ENCODE peak calls at places on chromosome 18, in seven cellular contexts. N is EL, Y is A549, F is MCF 10A, P is cardiac fibroblast, R is Kasumi-1, U is coronary artery. M is an unnamed sample.

GRCh38 chr18:60935046-60935445 is 398.2 kb upstream of the CDH20 start:
- DNase-seq in R (no peak), N (no peak), P (no peak), U (no peak), Y (no peak), F (no peak), M (no peak)

GRCh38 chr18:58870130-58870529 is 5.5 kb downstream of the ZNF532 start:
- DNase-seq in Y (no peak), R (no peak), F (no peak), P (peak), U (no peak), N (peak), M (no peak)

GRCh38 chr18:78074400-78075020 is 824.9 kb downstream of the GALR1 start:
- DNase-seq in Y (no peak), P (no peak), R (no peak), N (no peak), U (no peak), F (no peak), M (peak)

GRCh38 chr18:39675358-39675757 is 2109.8 kb upstream of the CELF4 start:
- DNase-seq in U (no peak), Y (no peak), P (peak), N (peak), R (no peak), F (peak), M (no peak)

GRCh38 chr18:22813648-22814328 is 119.3 kb upstream of the RBBP8 start:
- DNase-seq in P (peak), Y (peak), N (peak), R (peak), U (no peak), F (peak), M (peak)

GRCh38 chr18:595571-595970 is 1.2 kb upstream of the CLUL1 start:
- DNase-seq in N (no peak), U (no peak), Y (no peak), P (no peak), R (no peak), F (no peak), M (no peak)

GRCh38 chr18:32326450-32327309 is 136.8 kb downstream of the MEP1B start:
- DNase-seq in U (no peak), N (no peak), P (peak), F (no peak), Y (no peak), R (no peak), M (peak)

GRCh38 chr18:23232331-23232730 is 97.0 kb downstream of the CABLES1 start:
- DNase-seq in N (no peak), P (no peak), U (no peak), F (no peak), Y (no peak), R (no peak), M (no peak)

GRCh38 chr18:70421471-70421870 is 132.6 kb downstream of the SOCS6 start:
- DNase-seq in U (no peak), F (peak), P (no peak), N (peak), Y (no peak), R (no peak), M (no peak)

GRCh38 chr18:57438669-57439616 is 3.8 kb downstream of the ONECUT2 start:
- DNase-seq in N (no peak), R (peak), P (no peak), U (no peak), Y (no peak), F (no peak), M (no peak)

GRCh38 chr18:25282922-25283703 is 68.9 kb downstream of the ZNF521 start:
- DNase-seq in F (no peak), R (no peak), U (no peak), N (no peak), Y (no peak), P (no peak), M (no peak)

GRCh38 chr18:12307871-12308385 is at the start of gene TUBB6:
- DNase-seq in U (peak), P (peak), F (peak), R (peak), N (peak), Y (peak), M (no peak)

GRCh38 chr18:35456181-35456850 is 41.4 kb downstream of the INO80C start:
- DNase-seq in P (peak), N (peak), Y (no peak), U (no peak), R (no peak), F (peak), M (no peak)

GRCh38 chr18:48412339-48412929 is 3.3 kb upstream of the ZBTB7C start:
- DNase-seq in P (peak), Y (peak), R (peak), F (peak), U (no peak), N (peak), M (peak)

GRCh38 chr18:22112215-22112614 is 57.2 kb upstream of the GATA6 start:
- DNase-seq in F (no peak), N (no peak), Y (no peak), P (no peak), R (no peak), U (no peak), M (no peak)

GRCh38 chr18:12628706-12629702 is 28.9 kb downstream of the SPIRE1 start:
- DNase-seq in F (peak), N (peak), Y (no peak), P (peak), R (no peak), U (no peak), M (no peak)

GRCh38 chr18:56869189-56869777 is 218.1 kb downstream of the WDR7 start:
- DNase-seq in Y (peak), F (peak), N (peak), R (peak), P (peak), U (no peak), M (peak)

GRCh38 chr18:39799010-39799409 is 2156.0 kb upstream of the PIK3C3 start:
- DNase-seq in Y (peak), U (no peak), N (peak), P (peak), F (peak), R (no peak), M (no peak)

GRCh38 chr18:55236150-55236931 is 277.1 kb upstream of the CCDC68 start:
- DNase-seq in U (no peak), F (no peak), R (peak), N (peak), Y (no peak), P (peak), M (no peak)

GRCh38 chr18:33577688-33578370 is at the start of gene ASXL3:
- DNase-seq in P (peak), N (no peak), Y (no peak), U (peak), R (no peak), F (no peak), M (peak)

GRCh38 chr18:44520981-44521672 is 159.6 kb upstream of the SETBP1 start:
- DNase-seq in P (no peak), U (no peak), Y (no peak), F (no peak), R (no peak), N (peak), M (no peak)

M was measured in pons.